ENCODE peak calls at places on chromosomes 7 and 10, in seven cellular contexts. One of them, this sample, is unnamed.

GRCh38 chr7:45999541-45999940 is 78.5 kb upstream of the IGFBP3 start:
- DNase-seq in GM12891: no peak
- DNase-seq in ovary: no peak
- DNase-seq in upper lobe of left lung: no peak
- DNase-seq in heart left ventricle: no peak
- DNase-seq in A549: no peak
- DNase-seq in GM12892: no peak
- DNase-seq in this sample: no peak

GRCh38 chr10:35025916-35026315 is 64.2 kb downstream of the CUL2 start:
- DNase-seq in GM12891: no peak
- DNase-seq in ovary: no peak
- DNase-seq in upper lobe of left lung: no peak
- DNase-seq in heart left ventricle: no peak
- DNase-seq in A549: no peak
- DNase-seq in GM12892: no peak
- DNase-seq in this sample: no peak

GRCh38 chr7:93006480-93007095 is 111.2 kb downstream of the SAMD9 start:
- DNase-seq in GM12891: no peak
- DNase-seq in ovary: no peak
- DNase-seq in upper lobe of left lung: no peak
- DNase-seq in heart left ventricle: no peak
- DNase-seq in A549: no peak
- DNase-seq in GM12892: no peak
- DNase-seq in this sample: peak; percentile 32

GRCh38 chr7:16599860-16600259 is 45.7 kb downstream of the ANKMY2 start:
- DNase-seq in GM12891: no peak
- DNase-seq in ovary: no peak
- DNase-seq in upper lobe of left lung: no peak
- DNase-seq in heart left ventricle: no peak
- DNase-seq in A549: no peak
- DNase-seq in GM12892: no peak
- DNase-seq in this sample: no peak

GRCh38 chr10:104324931-104325330 is 13.3 kb downstream of the ITPRIP start:
- DNase-seq in GM12891: no peak
- DNase-seq in ovary: no peak
- DNase-seq in upper lobe of left lung: no peak
- DNase-seq in heart left ventricle: no peak
- DNase-seq in A549: no peak
- DNase-seq in GM12892: no peak
- DNase-seq in this sample: no peak

GRCh38 chr7:92880212-92881090 is 44.1 kb upstream of the CDK6 start:
- DNase-seq in GM12891: no peak
- DNase-seq in ovary: no peak
- DNase-seq in upper lobe of left lung: no peak
- DNase-seq in heart left ventricle: no peak
- DNase-seq in A549: peak; percentile 47
- DNase-seq in GM12892: no peak
- DNase-seq in this sample: peak; percentile 37

GRCh38 chr7:114820993-114821945 is 100.6 kb upstream of the MDFIC start:
- DNase-seq in GM12891: no peak
- DNase-seq in ovary: no peak
- DNase-seq in upper lobe of left lung: no peak
- DNase-seq in heart left ventricle: no peak
- DNase-seq in A549: no peak
- DNase-seq in GM12892: no peak
- DNase-seq in this sample: no peak

GRCh38 chr10:21327239-21327993 is 198.1 kb downstream of the SKIDA1 start:
- DNase-seq in GM12891: no peak
- DNase-seq in ovary: no peak
- DNase-seq in upper lobe of left lung: no peak
- DNase-seq in heart left ventricle: no peak
- DNase-seq in A549: peak; percentile 70
- DNase-seq in GM12892: no peak
- DNase-seq in this sample: no peak

GRCh38 chr7:36165059-36165458 is 12.0 kb downstream of the EEPD1 start:
- DNase-seq in GM12891: no peak
- DNase-seq in ovary: no peak
- DNase-seq in upper lobe of left lung: no peak
- DNase-seq in heart left ventricle: no peak
- DNase-seq in A549: no peak
- DNase-seq in GM12892: no peak
- DNase-seq in this sample: no peak

GRCh38 chr7:47846117-47846836 is 102.0 kb downstream of the PKD1L1 start:
- DNase-seq in GM12891: no peak
- DNase-seq in ovary: no peak
- DNase-seq in upper lobe of left lung: no peak
- DNase-seq in heart left ventricle: no peak
- DNase-seq in A549: peak; percentile 52
- DNase-seq in GM12892: no peak
- DNase-seq in this sample: no peak

GRCh38 chr7:21154592-21154991 is 273.3 kb upstream of the SP4 start:
- DNase-seq in GM12891: no peak
- DNase-seq in ovary: no peak
- DNase-seq in upper lobe of left lung: no peak
- DNase-seq in heart left ventricle: no peak
- DNase-seq in A549: no peak
- DNase-seq in GM12892: no peak
- DNase-seq in this sample: no peak

GRCh38 chr10:79072041-79072441 is 3.3 kb downstream of the ZMIZ1 start:
- DNase-seq in GM12891: no peak
- DNase-seq in ovary: no peak
- DNase-seq in upper lobe of left lung: no peak
- DNase-seq in heart left ventricle: no peak
- DNase-seq in A549: no peak
- DNase-seq in GM12892: no peak
- DNase-seq in this sample: no peak

GRCh38 chr10:79070091-79070610 is 1.4 kb downstream of the ZMIZ1 start:
- DNase-seq in GM12891: no peak
- DNase-seq in ovary: peak; percentile 75
- DNase-seq in upper lobe of left lung: peak; percentile 91
- DNase-seq in heart left ventricle: peak; percentile 81
- DNase-seq in A549: no peak
- DNase-seq in GM12892: no peak
- DNase-seq in this sample: peak; percentile 64

GRCh38 chr10:79069325-79070090 is 742 bp downstream of the ZMIZ1 start:
- DNase-seq in GM12891: no peak
- DNase-seq in ovary: peak; percentile 65
- DNase-seq in upper lobe of left lung: peak; percentile 90
- DNase-seq in heart left ventricle: peak; percentile 85
- DNase-seq in A549: peak; percentile 29
- DNase-seq in GM12892: peak; percentile 60
- DNase-seq in this sample: peak; percentile 66

GRCh38 chr10:79071535-79071923 is 2.8 kb downstream of the ZMIZ1 start:
- DNase-seq in GM12891: no peak
- DNase-seq in ovary: no peak
- DNase-seq in upper lobe of left lung: no peak
- DNase-seq in heart left ventricle: no peak
- DNase-seq in A549: no peak
- DNase-seq in GM12892: no peak
- DNase-seq in this sample: peak; percentile 32

DNA sequence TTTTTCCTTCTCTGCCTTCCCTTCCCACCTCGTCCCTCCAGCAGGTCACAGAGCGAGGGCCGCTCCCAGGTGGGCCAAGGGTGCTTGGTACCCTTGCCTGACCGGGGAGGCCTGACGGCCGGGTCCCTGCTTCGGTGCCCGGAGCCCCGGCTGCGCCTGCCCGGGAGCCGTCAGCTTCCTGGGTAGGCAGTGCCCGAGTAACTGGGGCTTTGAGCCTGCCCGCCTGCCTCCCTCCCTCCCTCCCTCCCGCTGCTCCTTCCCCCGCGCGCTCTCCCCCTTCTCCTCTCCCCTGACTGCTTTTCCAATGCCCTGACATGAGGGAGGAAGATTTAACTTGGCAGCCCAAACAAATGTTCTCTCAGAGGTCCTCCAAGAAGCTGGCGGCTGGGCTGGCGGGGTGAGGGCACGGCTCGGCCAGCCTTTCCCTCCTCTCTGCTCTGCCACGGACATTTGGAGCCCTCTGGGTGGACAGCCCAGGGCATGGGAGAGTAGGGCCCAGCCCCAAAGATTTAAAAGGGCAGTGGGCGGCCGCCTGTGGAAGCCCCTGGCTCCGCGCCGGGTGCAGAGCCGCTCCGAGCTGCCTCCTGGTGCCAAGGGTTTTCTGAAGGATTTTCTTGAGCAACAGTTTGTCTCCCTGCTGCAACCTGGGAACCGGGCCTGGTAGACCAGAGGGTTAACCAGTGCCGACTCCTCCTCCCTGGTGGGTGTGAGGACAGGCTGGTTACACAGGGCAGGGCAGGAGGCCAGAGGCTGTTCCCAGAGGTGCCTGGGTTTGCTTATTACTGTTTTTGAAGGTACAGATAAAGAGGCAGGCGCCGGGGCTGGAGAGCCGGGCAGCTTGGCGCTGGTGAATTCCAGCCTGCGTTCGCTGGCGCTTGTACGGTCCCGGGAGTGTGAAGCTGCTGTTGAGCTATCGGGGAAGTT is 2.1 kb downstream of the ZMIZ1 start:
- DNase-seq in GM12891: no peak
- DNase-seq in ovary: peak; percentile 80
- DNase-seq in upper lobe of left lung: peak; percentile 92
- DNase-seq in heart left ventricle: peak; percentile 90
- DNase-seq in A549: peak; percentile 85
- DNase-seq in GM12892: no peak
- DNase-seq in this sample: peak; percentile 76
- TF ChIP-seq POLR2A in GM12891: no peak
- TF ChIP-seq POLR2A in ovary: peak; percentile 27
- TF ChIP-seq POLR2A in upper lobe of left lung: peak; percentile 65
- TF ChIP-seq POLR2A in heart left ventricle: peak; percentile 47
- TF ChIP-seq POLR2A in A549: no peak
- TF ChIP-seq POLR2A in GM12892: no peak
- TF ChIP-seq POLR2A in this sample: peak; percentile 45

GRCh38 chr7:137771273-137771672 is 75.5 kb downstream of the DGKI start:
- DNase-seq in GM12891: no peak
- DNase-seq in ovary: no peak
- DNase-seq in upper lobe of left lung: no peak
- DNase-seq in heart left ventricle: no peak
- DNase-seq in A549: no peak
- DNase-seq in GM12892: no peak
- DNase-seq in this sample: no peak

GRCh38 chr7:137772748-137773147 is 74.0 kb downstream of the DGKI start:
- DNase-seq in GM12891: no peak
- DNase-seq in ovary: no peak
- DNase-seq in upper lobe of left lung: no peak
- DNase-seq in heart left ventricle: no peak
- DNase-seq in A549: no peak
- DNase-seq in GM12892: no peak
- DNase-seq in this sample: no peak

GRCh38 chr7:137771679-137772078 is 75.1 kb downstream of the DGKI start:
- DNase-seq in GM12891: no peak
- DNase-seq in ovary: no peak
- DNase-seq in upper lobe of left lung: no peak
- DNase-seq in heart left ventricle: no peak
- DNase-seq in A549: no peak
- DNase-seq in GM12892: no peak
- DNase-seq in this sample: no peak

GRCh38 chr7:137774793-137775201 is 72.0 kb downstream of the DGKI start:
- DNase-seq in GM12891: no peak
- DNase-seq in ovary: no peak
- DNase-seq in upper lobe of left lung: no peak
- DNase-seq in heart left ventricle: no peak
- DNase-seq in A549: no peak
- DNase-seq in GM12892: no peak
- DNase-seq in this sample: no peak

GRCh38 chr7:137772221-137772620 is 74.6 kb downstream of the DGKI start:
- DNase-seq in GM12891: no peak
- DNase-seq in ovary: no peak
- DNase-seq in upper lobe of left lung: no peak
- DNase-seq in heart left ventricle: no peak
- DNase-seq in A549: no peak
- DNase-seq in GM12892: no peak
- DNase-seq in this sample: no peak
- TF ChIP-seq POLR2A in GM12891: no peak
- TF ChIP-seq POLR2A in ovary: no peak
- TF ChIP-seq POLR2A in upper lobe of left lung: no peak
- TF ChIP-seq POLR2A in heart left ventricle: no peak
- TF ChIP-seq POLR2A in A549: no peak
- TF ChIP-seq POLR2A in GM12892: no peak
- TF ChIP-seq POLR2A in this sample: no peak

GRCh38 chr7:140640727-140641531 is at the start of gene DENND2A:
- DNase-seq in GM12891: peak; percentile 48
- DNase-seq in ovary: peak; percentile 91
- DNase-seq in upper lobe of left lung: peak; percentile 94
- DNase-seq in heart left ventricle: peak; percentile 87
- DNase-seq in A549: no peak
- DNase-seq in GM12892: peak; percentile 31
- DNase-seq in this sample: no peak
- TF ChIP-seq POLR2A in GM12891: no peak
- TF ChIP-seq POLR2A in ovary: peak; percentile 63
- TF ChIP-seq POLR2A in upper lobe of left lung: no peak
- TF ChIP-seq POLR2A in heart left ventricle: peak; percentile 20
- TF ChIP-seq POLR2A in A549: no peak
- TF ChIP-seq POLR2A in GM12892: no peak
- TF ChIP-seq POLR2A in this sample: no peak

GRCh38 chr7:66957595-66958290 is 36.7 kb downstream of the TMEM248 start:
- DNase-seq in GM12891: no peak
- DNase-seq in ovary: no peak
- DNase-seq in upper lobe of left lung: no peak
- DNase-seq in heart left ventricle: no peak
- DNase-seq in A549: no peak
- DNase-seq in GM12892: no peak
- DNase-seq in this sample: no peak
- TF ChIP-seq POLR2A in GM12891: peak; percentile 44
- TF ChIP-seq POLR2A in ovary: no peak
- TF ChIP-seq POLR2A in upper lobe of left lung: no peak
- TF ChIP-seq POLR2A in heart left ventricle: no peak
- TF ChIP-seq POLR2A in A549: no peak
- TF ChIP-seq POLR2A in GM12892: no peak
- TF ChIP-seq POLR2A in this sample: no peak

DNA sequence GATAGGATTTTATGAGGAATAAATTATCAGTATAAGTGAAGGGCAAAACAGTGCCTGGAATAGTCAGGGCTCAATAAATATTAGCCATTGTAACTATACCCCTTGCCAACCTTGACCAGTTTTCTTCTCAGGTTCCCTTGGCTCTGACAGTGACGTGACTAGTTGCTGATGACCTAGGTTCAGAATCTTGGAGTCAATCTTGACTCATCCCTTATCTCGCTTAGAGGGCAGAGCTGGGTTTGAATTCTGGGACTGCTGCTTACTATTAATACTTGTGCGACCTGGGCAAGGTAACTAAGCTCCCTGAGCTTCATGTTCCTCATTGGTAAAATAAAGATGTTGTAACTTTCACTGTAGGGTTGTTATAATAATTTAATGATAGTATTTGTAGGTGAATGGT is 9.2 kb upstream of the CAMK2G start:
- DNase-seq in GM12891: no peak
- DNase-seq in ovary: no peak
- DNase-seq in upper lobe of left lung: no peak
- DNase-seq in heart left ventricle: no peak
- DNase-seq in A549: peak; percentile 50
- DNase-seq in GM12892: no peak
- DNase-seq in this sample: no peak
- TF ChIP-seq POLR2A in GM12891: no peak
- TF ChIP-seq POLR2A in ovary: no peak
- TF ChIP-seq POLR2A in upper lobe of left lung: no peak
- TF ChIP-seq POLR2A in heart left ventricle: no peak
- TF ChIP-seq POLR2A in A549: no peak
- TF ChIP-seq POLR2A in GM12892: no peak
- TF ChIP-seq POLR2A in this sample: no peak

This sample was measured in erythroblast.